ENCODE peak calls at places on chromosomes 7 and 10, in nine cellular contexts. N is AG04450, Z is left ventricle myocardium inferior, H is cardiac fibroblast, R is GM13977, C is RWPE1, O is nephron progenitor cell, Q is AG09309, M is cardiac muscle cell. J is an unnamed sample.

GRCh38 chr10:71604324-71605018 is 115.1 kb downstream of the C10orf105 start:
- DNase-seq in N (no peak), Z (no peak), H (no peak), R (no peak), C (no peak), O (no peak), Q (no peak), M (no peak), J (no peak)

GRCh38 chr7:132435016-132435990 is 141.0 kb downstream of the PLXNA4 start:
- DNase-seq in N (no peak), Z (no peak), H (peak), R (no peak), C (no peak), O (no peak), Q (no peak), M (no peak), J (no peak)

GRCh38 chr7:130490888-130491771 is 755 bp upstream of the MEST start:
- DNase-seq in N (no peak), Z (no peak), H (peak), R (peak), C (no peak), O (peak), Q (no peak), M (peak), J (no peak)

GRCh38 chr7:76424413-76425111 is at the start of gene ZP3:
- DNase-seq in N (no peak), Z (no peak), H (no peak), R (peak), C (no peak), O (no peak), Q (no peak), M (no peak), J (no peak)

GRCh38 chr10:44659350-44659749 is 251.8 kb upstream of the TMEM72 start:
- DNase-seq in N (no peak), Z (no peak), H (no peak), R (no peak), C (no peak), O (no peak), Q (no peak), M (no peak), J (no peak)

GRCh38 chr10:32577448-32577847 is 131.5 kb downstream of the CCDC7 start:
- DNase-seq in N (no peak), Z (no peak), H (peak), R (no peak), C (no peak), O (no peak), Q (peak), M (no peak), J (peak)

GRCh38 chr7:1455241-1455939 is 3.9 kb downstream of the MICALL2 start:
- DNase-seq in N (no peak), Z (no peak), H (no peak), R (no peak), C (peak), O (no peak), Q (no peak), M (no peak), J (no peak)

GRCh38 chr10:69215405-69216176 is 4.5 kb upstream of the HKDC1 start:
- DNase-seq in N (no peak), Z (no peak), H (no peak), R (no peak), C (no peak), O (no peak), Q (no peak), M (no peak), J (no peak)

GRCh38 chr10:56470701-56471100 is 109.6 kb upstream of the ZWINT start:
- DNase-seq in N (no peak), Z (no peak), H (no peak), R (no peak), C (no peak), O (no peak), Q (no peak), M (no peak), J (no peak)

GRCh38 chr7:23299770-23300300 is 696 bp downstream of the MALSU1 start:
- DNase-seq in N (no peak), Z (no peak), H (no peak), R (no peak), C (peak), O (no peak), Q (no peak), M (no peak), J (no peak)

GRCh38 chr7:105734233-105734632 is 142.2 kb downstream of the ATXN7L1 start:
- DNase-seq in N (peak), Z (no peak), H (no peak), R (no peak), C (no peak), O (no peak), Q (no peak), M (no peak), J (no peak)

GRCh38 chr10:97463363-97464132 is 17.6 kb downstream of the ZDHHC16 start:
- DNase-seq in N (no peak), Z (no peak), H (peak), R (peak), C (peak), O (peak), Q (peak), M (peak), J (peak)

GRCh38 chr7:101093907-101094306 is 8.6 kb downstream of the TRIM56 start:
- DNase-seq in N (peak), Z (no peak), H (peak), R (no peak), C (peak), O (no peak), Q (peak), M (no peak), J (peak)

GRCh38 chr10:16799621-16800020 is 17.6 kb downstream of the RSU1 start:
- DNase-seq in N (no peak), Z (no peak), H (no peak), R (peak), C (no peak), O (no peak), Q (no peak), M (no peak), J (no peak)

GRCh38 chr7:25014735-25015134 is 34.8 kb upstream of the OSBPL3 start:
- DNase-seq in N (peak), Z (no peak), H (peak), R (no peak), C (peak), O (no peak), Q (peak), M (no peak), J (peak)

GRCh38 chr7:51649-52048 is 140.7 kb upstream of the FAM20C start:
- DNase-seq in N (no peak), Z (no peak), H (no peak), R (no peak), C (no peak), O (no peak), Q (no peak), M (no peak), J (no peak)

GRCh38 chr7:113175525-113176097 is 57.3 kb upstream of the SMIM30 start:
- DNase-seq in N (no peak), Z (no peak), H (no peak), R (no peak), C (no peak), O (no peak), Q (no peak), M (no peak), J (no peak)

GRCh38 chr7:33774762-33775523 is 130.4 kb upstream of the BMPER start:
- DNase-seq in N (peak), Z (peak), H (peak), R (no peak), C (no peak), O (no peak), Q (peak), M (peak), J (no peak)

GRCh38 chr7:127632276-127632910 is 14.5 kb upstream of the PAX4 start:
- DNase-seq in N (peak), Z (no peak), H (peak), R (no peak), C (no peak), O (no peak), Q (peak), M (no peak), J (peak)

GRCh38 chr10:51937736-51938135 is 238.3 kb upstream of the CSTF2T start:
- DNase-seq in N (peak), Z (no peak), H (peak), R (no peak), C (no peak), O (no peak), Q (peak), M (no peak), J (no peak)

GRCh38 chr7:5634107-5634950 is 147.1 kb downstream of the RNF216 start:
- DNase-seq in N (peak), Z (peak), H (peak), R (no peak), C (no peak), O (peak), Q (peak), M (peak), J (peak)

GRCh38 chr7:84106291-84106690 is 88.3 kb downstream of the SEMA3A start:
- DNase-seq in N (no peak), Z (no peak), H (no peak), R (no peak), C (no peak), O (no peak), Q (no peak), M (no peak), J (no peak)

GRCh38 chr7:43648725-43649406 is 66.0 kb downstream of the STK17A start:
- DNase-seq in N (peak), Z (no peak), H (peak), R (peak), C (peak), O (no peak), Q (peak), M (no peak), J (no peak)

GRCh38 chr10:103888113-103888841 is 29.7 kb downstream of the STN1 start:
- DNase-seq in N (peak), Z (peak), H (peak), R (peak), C (peak), O (no peak), Q (peak), M (peak), J (peak)

GRCh38 chr7:28957822-28958234 is 302 bp downstream of the TRIL start:
- DNase-seq in N (no peak), Z (no peak), H (no peak), R (peak), C (no peak), O (no peak), Q (no peak), M (peak), J (no peak)

GRCh38 chr7:103967401-103967800 is 22.1 kb downstream of the RELN start:
- DNase-seq in N (no peak), Z (no peak), H (no peak), R (no peak), C (no peak), O (no peak), Q (no peak), M (no peak), J (no peak)

GRCh38 chr7:64625114-64626082 is 40.5 kb upstream of the ZNF107 start:
- DNase-seq in N (no peak), Z (no peak), H (peak), R (no peak), C (peak), O (no peak), Q (no peak), M (no peak), J (no peak)

GRCh38 chr7:26958834-26959233 is 94.4 kb upstream of the SKAP2 start:
- DNase-seq in N (peak), Z (no peak), H (peak), R (no peak), C (peak), O (no peak), Q (peak), M (no peak), J (peak)

GRCh38 chr10:4370376-4370775 is 455.6 kb upstream of the AKR1E2 start:
- DNase-seq in N (no peak), Z (no peak), H (no peak), R (no peak), C (no peak), O (no peak), Q (no peak), M (peak), J (no peak)

GRCh38 chr10:69726850-69727249 is 74.9 kb upstream of the COL13A1 start:
- DNase-seq in N (no peak), Z (no peak), H (no peak), R (no peak), C (no peak), O (no peak), Q (no peak), M (no peak), J (no peak)

GRCh38 chr7:21767300-21767900 is 178.3 kb downstream of the CDCA7L start:
- DNase-seq in N (no peak), Z (no peak), H (peak), R (peak), C (peak), O (peak), Q (peak), M (peak), J (no peak)

GRCh38 chr10:22631646-22632278 is 82.6 kb downstream of the PIP4K2A start:
- DNase-seq in N (no peak), Z (no peak), H (peak), R (no peak), C (no peak), O (no peak), Q (no peak), M (no peak), J (no peak)

GRCh38 chr7:15000157-15000556 is 97.6 kb upstream of the DGKB start:
- DNase-seq in N (no peak), Z (no peak), H (no peak), R (no peak), C (no peak), O (no peak), Q (no peak), M (no peak), J (no peak)

GRCh38 chr10:99487125-99487524 is 45.6 kb upstream of the NKX2-3 start:
- DNase-seq in N (no peak), Z (no peak), H (no peak), R (no peak), C (no peak), O (no peak), Q (no peak), M (no peak), J (no peak)

GRCh38 chr10:99484626-99485581 is 47.8 kb upstream of the NKX2-3 start:
- DNase-seq in N (no peak), Z (no peak), H (no peak), R (no peak), C (peak), O (no peak), Q (no peak), M (no peak), J (no peak)
- TF ChIP-seq CTCF in N (no peak), Z (no peak), H (no peak), R (peak), C (peak), O (no peak), Q (no peak), M (no peak), J (no peak)

DNA sequence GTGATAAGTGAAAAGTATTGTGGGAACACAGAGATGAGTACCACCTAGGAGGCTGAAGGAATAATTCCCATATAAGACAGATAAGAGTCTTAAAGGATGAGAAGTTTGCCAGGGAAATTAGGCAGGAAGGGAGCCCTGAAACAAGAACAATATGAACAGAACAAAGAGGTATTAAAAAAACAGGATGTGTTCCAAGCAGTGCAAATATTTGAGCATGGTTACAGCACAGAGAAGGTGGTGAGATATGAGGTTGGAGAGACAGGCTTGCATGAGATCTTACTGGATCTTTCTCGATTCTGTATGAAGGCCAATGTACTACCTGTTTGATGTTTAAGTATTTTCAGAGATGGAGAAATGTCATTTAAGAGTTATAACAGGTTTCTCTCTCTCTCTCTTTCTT is 20.3 kb downstream of the TAC1 start:
- DNase-seq in N (no peak), Z (no peak), H (no peak), R (no peak), C (no peak), O (no peak), Q (no peak), M (no peak), J (no peak)
- TF ChIP-seq CTCF in N (no peak), Z (no peak), H (no peak), R (no peak), C (no peak), O (no peak), Q (no peak), M (no peak), J (no peak)

GRCh38 chr10:77251297-77252013 is 386.2 kb downstream of the KCNMA1 start:
- DNase-seq in N (no peak), Z (no peak), H (peak), R (no peak), C (peak), O (peak), Q (no peak), M (peak), J (no peak)
- TF ChIP-seq CTCF in N (peak), Z (peak), H (peak), R (peak), C (peak), O (peak), Q (peak), M (peak), J (peak)

GRCh38 chr10:79292789-79293746 is 54.2 kb upstream of the PPIF start:
- DNase-seq in N (no peak), Z (no peak), H (no peak), R (peak), C (peak), O (peak), Q (no peak), M (no peak), J (no peak)
- TF ChIP-seq CTCF in N (peak), Z (peak), H (peak), R (peak), C (peak), O (peak), Q (peak), M (peak), J (peak)